ENCODE peak calls at places on chromosomes 4 and X, in four cellular contexts. F, Z, D and U are unnamed samples.

GRCh38 chr4:73404042-73404441 is at the start of gene ALB:
- DNase-seq in Z (no peak), D (no peak), F (no peak), U (no peak)

GRCh38 chrX:78548012-78548411 is 111.1 kb downstream of the RTL3 start:
- DNase-seq in Z (no peak), D (no peak), F (no peak), U (no peak)

GRCh38 chr4:183797445-183798248 is 107.5 kb upstream of the STOX2 start:
- DNase-seq in D (peak), F (peak), Z (peak), U (no peak)

GRCh38 chrX:123728001-123728400 is 4.9 kb downstream of the THOC2 start:
- DNase-seq in D (no peak), F (no peak), Z (no peak), U (no peak)

GRCh38 chrX:22041931-22042530 is 9.9 kb downstream of the PHEX start:
- DNase-seq in F (no peak), D (no peak), Z (no peak), U (no peak)

GRCh38 chrX:135449637-135450550 is 28.1 kb downstream of the SMIM10L2A start:
- DNase-seq in D (no peak), F (no peak), Z (no peak), U (no peak)

GRCh38 chr4:25953740-25954139 is 39.7 kb downstream of the SMIM20 start:
- DNase-seq in D (peak), Z (no peak), F (no peak), U (no peak)

GRCh38 chrX:85808217-85808616 is 239.1 kb downstream of the CHM start:
- DNase-seq in F (no peak), Z (no peak), D (no peak), U (no peak)

GRCh38 chrX:108148524-108148923 is 56.9 kb downstream of the ATG4A start:
- DNase-seq in D (no peak), F (no peak), Z (no peak), U (no peak)

GRCh38 chrX:110847334-110847733 is 51.7 kb upstream of the CHRDL1 start:
- DNase-seq in D (peak), F (peak), Z (peak), U (peak)

GRCh38 chr4:169060396-169061081 is 50.5 kb upstream of the CBR4 start:
- DNase-seq in D (no peak), F (no peak), Z (no peak), U (no peak)

GRCh38 chrX:111585337-111585736 is 73.9 kb downstream of the SERTM2 start:
- DNase-seq in D (peak), F (no peak), Z (peak), U (no peak)

GRCh38 chr4:176066757-176067156 is 1.1 kb downstream of the WDR17 start:
- DNase-seq in Z (no peak), F (no peak), D (no peak), U (no peak)

GRCh38 chr4:44447563-44448504 is 775 bp downstream of the KCTD8 start:
- DNase-seq in D (peak), F (peak), Z (peak), U (no peak)

GRCh38 chr4:148716361-148717063 is 274.3 kb upstream of the NR3C2 start:
- DNase-seq in D (peak), F (no peak), Z (peak), U (no peak)

GRCh38 chrX:45050558-45050957 is 150.1 kb downstream of the DIPK2B start:
- DNase-seq in F (no peak), Z (no peak), D (no peak), U (no peak)

GRCh38 chrX:140433582-140433981 is 71.3 kb downstream of the SOX3 start:
- DNase-seq in Z (no peak), F (no peak), D (no peak), U (no peak)

GRCh38 chrX:140431521-140431920 is 73.3 kb downstream of the SOX3 start:
- DNase-seq in F (no peak), D (no peak), Z (no peak), U (no peak)

GRCh38 chrX:140434347-140434746 is 70.5 kb downstream of the SOX3 start:
- DNase-seq in Z (no peak), F (no peak), D (no peak), U (no peak)

GRCh38 chrX:140432328-140433025 is 72.4 kb downstream of the SOX3 start:
- DNase-seq in F (peak), D (no peak), Z (no peak), U (no peak)
- TF ChIP-seq EZH2phosphoT487 in F (no peak), D (no peak), Z (no peak), U (no peak)

DNA sequence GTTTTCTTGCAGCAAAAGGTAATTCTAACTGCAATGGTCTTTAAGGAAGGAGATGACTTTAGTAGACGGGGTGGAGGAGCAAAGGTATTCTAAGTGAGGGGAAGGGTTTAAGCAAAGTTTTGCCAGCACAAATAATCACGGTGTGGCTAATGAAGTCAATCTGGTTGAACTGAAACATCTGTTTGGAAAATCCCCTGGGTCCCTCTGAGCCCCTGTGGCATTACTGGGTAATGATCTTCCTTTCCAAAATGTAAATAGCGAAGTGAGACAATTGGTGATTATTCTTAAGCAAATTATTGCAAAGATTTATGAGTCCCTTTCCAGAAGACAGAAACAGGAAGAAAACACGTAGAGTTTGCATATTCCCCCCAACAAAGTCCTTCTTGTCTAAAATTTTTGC is 47.2 kb downstream of the FGFBP1 start:
- DNase-seq in Z (no peak), F (no peak), D (no peak), U (peak)
- H3K4me2 ChIP-seq in Z (no peak), F (peak), D (peak), U (peak)

DNA sequence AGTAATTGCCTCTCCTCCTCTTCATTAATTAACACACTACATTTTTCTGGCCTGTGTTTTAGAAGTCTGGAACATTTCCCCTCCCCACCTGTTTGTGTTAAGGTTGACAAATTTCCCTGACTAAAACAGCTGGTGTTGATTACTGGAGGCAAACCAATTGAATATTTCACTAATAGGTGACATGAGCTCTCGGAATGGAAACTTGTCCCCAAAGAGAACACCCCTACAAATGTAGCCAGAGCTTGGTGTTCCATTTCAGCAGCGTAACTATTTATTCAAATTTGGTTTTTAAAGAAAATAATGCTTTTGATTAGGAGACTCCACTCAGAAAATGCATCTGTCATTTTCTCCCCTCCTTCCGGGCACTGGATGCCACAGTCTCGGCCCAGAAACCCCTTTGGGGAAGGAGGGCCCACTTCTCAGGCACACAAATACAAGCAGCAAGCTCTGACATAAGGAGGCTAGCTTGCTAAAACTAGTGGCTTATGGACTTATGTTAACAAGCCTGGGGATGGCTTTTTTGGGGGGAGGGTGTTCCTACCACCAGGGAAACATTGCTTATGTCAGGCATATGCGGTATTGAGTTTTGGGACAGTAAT is 2.2 kb downstream of the RNF150 start:
- DNase-seq in F (no peak), Z (peak), D (no peak), U (no peak)
- TF ChIP-seq EZH2phosphoT487 in F (no peak), Z (no peak), D (no peak), U (no peak)

GRCh38 chr4:86927843-86928395 is 6.9 kb upstream of the AFF1 start:
- DNase-seq in D (no peak), Z (no peak), F (peak), U (no peak)
- H3K4me2 ChIP-seq in D (no peak), Z (no peak), F (no peak), U (peak)

GRCh38 chr4:1675136-1675801 is 8.8 kb downstream of the FAM53A start:
- DNase-seq in F (no peak), D (no peak), Z (no peak), U (no peak)
- TF ChIP-seq EZH2phosphoT487 in F (no peak), D (no peak), Z (no peak), U (no peak)

DNA sequence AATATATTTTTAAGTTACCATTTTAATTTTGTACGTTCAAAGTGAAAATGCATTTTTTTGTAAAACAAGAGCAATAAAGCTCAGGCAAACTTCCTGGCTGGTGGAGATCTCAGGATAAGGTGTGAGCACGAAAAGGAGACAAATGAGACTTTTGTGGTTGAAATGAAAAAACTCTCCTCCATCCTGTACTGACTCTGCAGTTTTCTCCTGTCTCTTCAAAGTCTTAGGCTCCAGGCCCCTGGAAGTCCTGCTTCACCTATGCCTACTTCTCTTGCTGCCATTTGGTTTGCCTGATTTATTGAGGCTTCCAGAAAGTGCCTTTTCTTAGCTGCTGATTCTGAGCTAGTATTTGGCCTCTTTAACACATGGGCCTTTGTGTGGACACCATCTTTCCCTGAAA is 77.7 kb downstream of the MAML3 start:
- DNase-seq in D (no peak), F (no peak), Z (no peak), U (no peak)
- H3K4me2 ChIP-seq in D (no peak), F (no peak), Z (no peak), U (no peak)

GRCh38 chrX:15335135-15336022 is at the start of gene PIGA:
- DNase-seq in Z (peak), D (peak), F (peak), U (peak)

GRCh38 chrX:15334561-15334960 is 762 bp downstream of the PIGA start:
- DNase-seq in D (no peak), F (no peak), Z (no peak), U (peak)

GRCh38 chrX:15340867-15341266 is 5.5 kb upstream of the PIGA start:
- DNase-seq in D (peak), F (no peak), Z (no peak), U (no peak)

GRCh38 chrX:15336023-15336413 is 695 bp upstream of the PIGA start:
- DNase-seq in Z (peak), D (peak), F (peak), U (peak)
- TF ChIP-seq EZH2phosphoT487 in Z (no peak), D (no peak), F (no peak), U (no peak)

GRCh38 chrX:131827935-131828334 is 195.2 kb upstream of the STK26 start:
- DNase-seq in Z (peak), D (peak), F (no peak), U (peak)
- H3K4me2 ChIP-seq in Z (peak), D (peak), F (peak), U (no peak)

DNA sequence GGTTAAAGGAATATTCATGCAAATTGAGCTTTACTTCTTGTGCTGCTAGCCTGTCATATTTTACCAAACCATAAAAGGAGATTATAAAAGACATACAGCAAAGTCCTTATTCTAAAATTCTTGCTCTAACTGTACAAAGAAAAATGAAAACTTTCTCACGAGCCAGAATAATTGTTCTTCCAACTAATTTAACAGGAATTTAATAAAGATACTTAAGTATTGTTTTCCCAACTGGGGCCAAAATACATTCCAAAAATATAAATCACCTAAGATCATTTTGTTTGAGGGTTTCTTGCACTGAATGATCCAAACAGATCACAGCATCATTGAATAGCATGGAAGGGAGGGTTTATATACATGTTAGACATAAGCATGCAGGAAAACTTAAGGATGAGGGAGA is 127.1 kb upstream of the PCDH18 start:
- DNase-seq in D (no peak), Z (no peak), F (no peak), U (no peak)
- TF ChIP-seq EZH2phosphoT487 in D (no peak), Z (no peak), F (no peak), U (no peak)

GRCh38 chr4:14607001-14607400 is 395.3 kb upstream of the CPEB2 start:
- DNase-seq in D (no peak), Z (no peak), F (no peak), U (no peak)
- H3K4me2 ChIP-seq in D (no peak), Z (no peak), F (no peak), U (no peak)